ENCODE peak calls at places on chromosome 17, in ten cellular contexts. V is dorsolateral prefrontal cortex; H is upper lobe of right lung; D is kidney; L is fibroblast of the aortic adventitia; C is CD4-positive, alpha-beta T cell; I is brain microvascular endothelial cell; S is mesothelial cell of epicardium; A is astrocyte of the spinal cord; Q is cardiac fibroblast. P is an unnamed sample.

GRCh38 chr17:16987830-16988601 is 16.1 kb upstream of the TNFRSF13B start:
- DNase-seq in V (peak; percentile 81), H (peak; percentile 81), D (peak; percentile 88), L (peak; percentile 52), C (peak; percentile 47), I (peak; percentile 86), S (no peak), A (peak; percentile 87), Q (peak; percentile 57), P (peak; percentile 57)

GRCh38 chr17:42891539-42892152 is 9.0 kb upstream of the G6PC1 start:
- DNase-seq in V (no peak), H (no peak), D (peak; percentile 88), L (no peak), C (no peak), I (peak; percentile 16), S (no peak), A (no peak), Q (peak; percentile 13), P (no peak)

GRCh38 chr17:42984486-42984885 is 4.1 kb downstream of the RUNDC1 start:
- DNase-seq in V (no peak), H (no peak), D (no peak), L (peak; percentile 86), C (no peak), I (no peak), S (no peak), A (no peak), Q (peak; percentile 71), P (no peak)

GRCh38 chr17:72234951-72235350 is 114.1 kb downstream of the SOX9 start:
- DNase-seq in V (no peak), H (no peak), D (no peak), L (no peak), C (no peak), I (no peak), S (no peak), A (no peak), Q (no peak), P (no peak)

GRCh38 chr17:38958756-38959155 is 8.4 kb downstream of the FBXO47 start:
- DNase-seq in V (no peak), H (no peak), D (no peak), L (peak; percentile 68), C (no peak), I (peak; percentile 51), S (no peak), A (peak; percentile 44), Q (peak; percentile 38), P (no peak)

GRCh38 chr17:61426482-61427304 is 25.5 kb upstream of the TBX4 start:
- DNase-seq in V (no peak), H (no peak), D (no peak), L (no peak), C (no peak), I (no peak), S (no peak), A (no peak), Q (no peak), P (no peak)

GRCh38 chr17:80813318-80813717 is 178.3 kb upstream of the CHMP6 start:
- DNase-seq in V (no peak), H (no peak), D (no peak), L (no peak), C (no peak), I (no peak), S (no peak), A (no peak), Q (no peak), P (no peak)

GRCh38 chr17:337866-338265 is 14.7 kb downstream of the RPH3AL start:
- DNase-seq in V (no peak), H (peak; percentile 40), D (peak; percentile 15), L (no peak), C (no peak), I (no peak), S (no peak), A (no peak), Q (no peak), P (no peak)

GRCh38 chr17:12512712-12513355 is 152.9 kb upstream of the MYOCD start:
- DNase-seq in V (no peak), H (no peak), D (no peak), L (peak; percentile 58), C (no peak), I (no peak), S (no peak), A (peak; percentile 37), Q (peak; percentile 27), P (no peak)

GRCh38 chr17:50209472-50210248 is 8.2 kb upstream of the COL1A1 start:
- DNase-seq in V (no peak), H (peak; percentile 83), D (peak; percentile 97), L (peak; percentile 100), C (no peak), I (peak; percentile 97), S (peak; percentile 83), A (peak; percentile 99), Q (peak; percentile 100), P (no peak)

GRCh38 chr17:72774251-72774650 is 318.2 kb downstream of the SLC39A11 start:
- DNase-seq in V (no peak), H (no peak), D (no peak), L (no peak), C (no peak), I (no peak), S (no peak), A (no peak), Q (no peak), P (no peak)

GRCh38 chr17:55825213-55825612 is 74.4 kb downstream of the PCTP start:
- DNase-seq in V (no peak), H (no peak), D (no peak), L (no peak), C (no peak), I (no peak), S (no peak), A (no peak), Q (no peak), P (no peak)

GRCh38 chr17:11583306-11583992 is 14.8 kb upstream of the DNAH9 start:
- DNase-seq in V (no peak), H (no peak), D (no peak), L (no peak), C (no peak), I (no peak), S (no peak), A (no peak), Q (no peak), P (no peak)

GRCh38 chr17:17702821-17703607 is 21.8 kb downstream of the RAI1 start:
- DNase-seq in V (no peak), H (no peak), D (no peak), L (no peak), C (no peak), I (no peak), S (no peak), A (no peak), Q (peak; percentile 60), P (no peak)

DNA sequence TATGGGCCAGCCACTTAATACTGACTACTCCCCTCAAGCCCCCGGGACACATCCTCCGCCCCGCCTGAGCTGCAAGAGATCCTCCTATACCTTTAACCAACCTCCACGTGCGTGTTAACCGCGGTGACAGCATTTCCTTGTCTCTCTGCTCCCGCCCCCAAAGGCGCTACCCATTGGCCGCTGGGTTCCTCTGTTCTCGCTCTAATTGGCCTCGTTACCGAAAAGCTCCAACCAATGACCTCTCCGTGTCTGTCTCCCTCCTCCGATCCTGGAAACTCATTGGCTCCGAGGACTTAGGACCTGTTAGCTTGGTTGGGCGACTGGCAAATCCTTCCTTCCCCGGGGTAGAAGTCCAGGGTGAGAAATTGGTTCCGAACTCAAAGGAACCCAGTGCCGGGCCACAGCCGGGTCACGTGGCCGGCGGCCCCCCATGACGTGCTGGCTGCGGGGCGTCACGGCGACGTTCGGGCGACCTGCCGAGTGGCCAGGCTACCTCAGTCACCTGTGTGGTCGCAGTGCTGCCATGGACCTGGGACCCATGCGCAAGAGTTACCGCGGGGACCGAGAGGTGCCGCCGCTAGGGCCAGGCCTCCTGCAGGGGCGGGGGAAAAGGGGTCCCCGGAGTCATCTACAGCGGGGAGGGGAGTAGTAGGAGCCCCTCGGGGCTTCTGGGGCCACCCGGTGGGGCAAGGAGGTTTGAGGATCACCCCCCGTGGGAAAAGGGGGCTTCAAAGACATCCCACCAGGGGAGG is at the start of gene PNPO:
- DNase-seq in V (peak; percentile 96), H (peak; percentile 95), D (peak; percentile 97), L (peak; percentile 99), C (peak; percentile 85), I (peak; percentile 99), S (peak; percentile 66), A (peak; percentile 97), Q (peak; percentile 98), P (peak; percentile 90)
- TF ChIP-seq CTCF in V (peak; percentile 5), H (no peak), D (no peak), L (peak; percentile 12), C (no peak), I (peak; percentile 13), S (no peak), A (peak; percentile 2), Q (no peak), P (no peak)

DNA sequence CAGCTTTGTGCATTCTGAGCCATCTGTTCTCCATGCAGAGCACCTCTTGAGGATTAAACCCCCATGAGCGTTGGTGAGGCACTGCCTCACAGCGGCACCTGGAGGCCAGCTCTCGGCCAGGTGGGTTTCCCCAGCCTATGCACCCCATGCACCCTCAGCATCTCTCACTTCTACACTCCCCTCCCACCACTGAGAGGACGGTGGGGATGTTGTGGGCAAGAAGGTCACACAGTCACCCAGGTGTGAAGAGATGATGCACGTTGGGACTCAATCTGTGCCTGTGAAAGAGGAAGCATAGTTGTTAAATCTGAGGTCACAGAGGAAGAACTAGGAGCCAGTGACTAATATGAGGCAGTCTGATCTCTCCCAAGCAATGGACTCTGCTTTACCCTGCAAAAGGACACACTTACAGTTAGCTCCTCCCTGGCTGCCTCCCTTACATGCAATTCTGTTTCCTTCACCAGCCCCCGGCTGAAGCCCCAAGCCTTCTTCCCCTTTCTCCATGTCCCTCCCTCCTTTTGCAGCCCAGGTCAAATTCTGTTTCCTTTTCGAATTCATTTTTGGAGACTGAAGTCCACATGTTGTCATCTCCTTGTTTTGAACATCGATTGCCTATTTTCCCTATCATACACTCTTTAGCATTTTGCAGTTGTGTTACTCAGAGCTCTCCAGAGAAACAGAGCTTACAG is 58.5 kb downstream of the HS3ST3B1 start:
- DNase-seq in V (no peak), H (no peak), D (no peak), L (no peak), C (no peak), I (no peak), S (no peak), A (no peak), Q (no peak), P (peak; percentile 72)
- TF ChIP-seq CTCF in V (no peak), H (no peak), D (no peak), L (no peak), C (no peak), I (no peak), S (no peak), A (no peak), Q (no peak), P (no peak)

GRCh38 chr17:69093995-69094394 is 33.3 kb upstream of the ABCA9 start:
- DNase-seq in V (no peak), H (no peak), D (no peak), L (no peak), C (no peak), I (no peak), S (no peak), A (no peak), Q (no peak), P (no peak)
- TF ChIP-seq CTCF in V (no peak), H (no peak), D (no peak), L (no peak), C (no peak), I (no peak), S (no peak), A (no peak), Q (no peak), P (no peak)

DNA sequence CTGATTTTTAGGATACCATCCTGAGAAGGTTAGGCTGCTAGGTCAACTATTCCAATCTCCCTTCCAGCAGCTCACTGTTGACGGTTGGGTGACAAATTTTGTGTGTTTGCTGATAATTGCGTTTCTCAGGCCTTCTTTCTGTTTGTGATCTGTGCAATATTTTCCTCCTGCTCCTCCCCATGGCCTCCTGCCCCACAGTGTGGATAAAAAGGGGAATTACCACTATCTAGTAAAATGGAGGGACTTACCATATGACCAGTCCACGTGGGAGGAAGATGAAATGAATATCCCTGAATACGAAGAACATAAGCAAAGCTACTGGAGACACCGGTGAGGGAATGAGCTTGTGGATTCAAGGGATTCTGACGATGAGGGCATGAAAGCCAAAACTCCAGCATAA is 9.2 kb downstream of the CHD3 start:
- DNase-seq in V (no peak), H (peak; percentile 43), D (no peak), L (peak; percentile 75), C (no peak), I (peak; percentile 42), S (no peak), A (peak; percentile 55), Q (peak; percentile 79), P (no peak)
- TF ChIP-seq CTCF in V (peak; percentile 53), H (peak; percentile 49), D (peak; percentile 44), L (peak; percentile 62), C (peak; percentile 11), I (peak; percentile 67), S (no peak), A (peak; percentile 36), Q (peak; percentile 45), P (no peak)